ENCODE peak calls at places on chromosomes 2 and 18, in nine cellular contexts. K is thyroid gland, I is H9, T is B cell, F is neural progenitor cell, B is WTC11, X is fibroblast of the aortic adventitia, W is neural crest cell, L is RWPE1. U is an unnamed sample.

GRCh38 chr2:121159291-121160144 is 125.5 kb downstream of the TFCP2L1 start:
- DNase-seq in L (no peak), T (no peak), X (no peak), B (no peak), W (no peak), K (no peak), I (no peak), F (no peak), U (no peak)

GRCh38 chr2:60934153-60934722 is 52.9 kb downstream of the REL start:
- DNase-seq in W (no peak), X (peak; percentile 43), F (no peak), L (no peak), T (no peak), K (no peak), I (no peak), B (no peak), U (no peak)

GRCh38 chr18:46051731-46052461 is 20.2 kb downstream of the PSTPIP2 start:
- DNase-seq in F (no peak), K (no peak), B (no peak), L (no peak), W (no peak), X (peak; percentile 91), T (no peak), I (no peak), U (no peak)

GRCh38 chr2:98806266-98806697 is 75.3 kb upstream of the MGAT4A start:
- DNase-seq in X (peak; percentile 8), L (peak; percentile 36), F (no peak), I (no peak), W (no peak), B (no peak), K (peak; percentile 98), T (no peak), U (no peak)

GRCh38 chr2:27159271-27159670 is 10.5 kb downstream of the TCF23 start:
- DNase-seq in K (no peak), X (no peak), I (no peak), T (no peak), W (no peak), F (no peak), L (no peak), B (no peak), U (no peak)

GRCh38 chr2:190217616-190218015 is 102.0 kb downstream of the HIBCH start:
- DNase-seq in W (no peak), X (no peak), B (no peak), K (no peak), I (no peak), F (peak; percentile 68), L (no peak), T (no peak), U (no peak)

GRCh38 chr2:88038263-88039105 is 17.1 kb downstream of the KRCC1 start:
- DNase-seq in K (no peak), T (no peak), L (peak; percentile 62), I (no peak), W (no peak), B (no peak), F (no peak), X (peak; percentile 82), U (peak; percentile 48)

GRCh38 chr2:155965415-155966070 is 367.0 kb downstream of the NR4A2 start:
- DNase-seq in W (no peak), L (peak; percentile 87), X (no peak), I (no peak), B (no peak), K (no peak), F (no peak), T (no peak), U (no peak)

GRCh38 chr2:84865181-84865783 is 15.6 kb downstream of the TRABD2A start:
- DNase-seq in I (no peak), F (no peak), T (peak; percentile 32), B (no peak), K (no peak), W (no peak), X (peak; percentile 38), L (no peak), U (no peak)

GRCh38 chr2:42598656-42599267 is 30.3 kb downstream of the MTA3 start:
- DNase-seq in L (no peak), X (no peak), F (no peak), W (no peak), B (no peak), T (peak; percentile 8), I (no peak), K (no peak), U (no peak)
- TF ChIP-seq CTCF in L (no peak), X (no peak), F (peak; percentile 23), W (no peak), B (no peak), T (no peak), I (peak; percentile 43), K (no peak), U (no peak)

GRCh38 chr2:180607501-180608060 is 372.8 kb upstream of the UBE2E3 start:
- DNase-seq in X (no peak), K (no peak), I (no peak), F (no peak), T (no peak), L (no peak), B (no peak), W (no peak), U (no peak)

GRCh38 chr2:180601016-180601415 is 379.4 kb upstream of the UBE2E3 start:
- DNase-seq in T (no peak), F (no peak), K (no peak), X (no peak), I (no peak), L (no peak), W (no peak), B (no peak), U (no peak)

GRCh38 chr2:180599804-180600203 is 380.6 kb upstream of the UBE2E3 start:
- DNase-seq in F (no peak), B (no peak), X (no peak), W (no peak), K (no peak), I (no peak), L (no peak), T (no peak), U (no peak)

DNA sequence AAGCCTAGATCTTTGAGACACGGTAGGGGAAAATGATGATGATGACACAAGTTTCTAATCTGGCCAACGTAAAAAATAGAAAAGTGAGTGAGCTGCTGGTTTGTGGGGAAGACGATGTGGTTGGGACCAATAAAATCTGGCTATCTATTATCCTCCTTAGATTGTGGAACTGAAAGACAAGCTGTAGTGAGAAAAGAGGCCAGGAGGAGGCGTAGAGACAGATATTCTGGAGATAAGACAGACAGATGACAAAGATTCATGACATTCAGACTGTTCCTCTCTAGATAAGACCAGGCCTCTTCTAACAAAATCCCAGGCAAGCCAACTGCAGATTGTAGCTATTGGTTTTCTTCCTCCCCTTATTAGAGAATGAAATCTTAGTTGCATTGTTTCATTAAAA is 376.3 kb upstream of the UBE2E3 start:
- DNase-seq in X (peak; percentile 7), I (no peak), F (peak; percentile 54), K (no peak), L (no peak), T (peak; percentile 4), B (peak; percentile 18), W (no peak), U (no peak)
- TF ChIP-seq CTCF in X (peak; percentile 30), I (peak; percentile 70), F (peak; percentile 61), K (no peak), L (no peak), T (peak; percentile 34), B (no peak), W (peak; percentile 57), U (peak; percentile 26)

GRCh38 chr2:24925815-24926214 is 5.8 kb upstream of the ADCY3 start:
- DNase-seq in X (no peak), K (no peak), T (no peak), W (no peak), L (no peak), B (no peak), I (no peak), F (no peak), U (no peak)

GRCh38 chr2:24926602-24927252 is 6.7 kb upstream of the ADCY3 start:
- DNase-seq in I (peak; percentile 52), F (peak; percentile 41), L (no peak), T (no peak), W (no peak), B (no peak), K (peak; percentile 25), X (peak; percentile 57), U (no peak)

GRCh38 chr2:24926220-24926601 is 6.2 kb upstream of the ADCY3 start:
- DNase-seq in X (no peak), T (no peak), K (no peak), I (no peak), B (no peak), W (no peak), L (no peak), F (no peak), U (no peak)

GRCh38 chr2:24929230-24929629 is 9.2 kb upstream of the ADCY3 start:
- DNase-seq in X (no peak), F (no peak), K (no peak), I (no peak), B (no peak), L (no peak), T (no peak), W (no peak), U (no peak)

GRCh38 chr2:24928036-24928435 is 8.0 kb upstream of the ADCY3 start:
- DNase-seq in B (no peak), I (no peak), X (no peak), T (no peak), K (no peak), W (no peak), F (no peak), L (no peak), U (no peak)
- TF ChIP-seq CTCF in B (no peak), I (peak; percentile 44), X (no peak), T (no peak), K (no peak), W (no peak), F (peak; percentile 26), L (no peak), U (no peak)

GRCh38 chr2:23399674-23400261 is 14.8 kb downstream of the KLHL29 start:
- DNase-seq in X (no peak), B (no peak), I (no peak), L (no peak), T (no peak), W (no peak), F (no peak), K (no peak), U (no peak)

GRCh38 chr2:23401427-23402204 is 16.6 kb downstream of the KLHL29 start:
- DNase-seq in I (no peak), K (no peak), L (no peak), T (no peak), B (no peak), W (no peak), F (no peak), X (no peak), U (no peak)

GRCh38 chr2:23400703-23401102 is 15.7 kb downstream of the KLHL29 start:
- DNase-seq in F (no peak), W (no peak), X (no peak), K (no peak), B (no peak), I (no peak), T (no peak), L (no peak), U (no peak)

GRCh38 chr2:23402205-23402740 is 17.3 kb downstream of the KLHL29 start:
- DNase-seq in T (no peak), F (no peak), B (no peak), L (no peak), I (no peak), X (no peak), K (no peak), W (no peak), U (no peak)

DNA sequence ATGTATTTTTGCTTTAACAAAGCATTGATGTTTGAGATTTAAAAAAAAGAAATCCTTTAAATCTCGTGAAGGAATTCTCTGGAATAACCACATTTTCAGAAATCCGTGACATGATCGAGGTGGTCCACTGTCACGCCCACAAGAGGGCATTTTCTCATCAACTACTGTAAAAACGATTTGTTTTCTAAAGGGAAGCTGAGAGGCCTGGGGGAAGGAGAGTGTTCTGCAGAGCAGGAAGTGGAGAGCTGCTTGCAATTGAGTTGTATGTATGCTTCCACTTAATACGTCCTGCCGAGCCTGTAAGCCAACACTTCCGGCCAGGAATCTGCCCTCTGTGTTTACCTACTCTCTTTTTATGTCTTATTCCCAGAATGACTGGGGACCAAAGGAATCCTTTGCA is 19.4 kb downstream of the KLHL29 start:
- DNase-seq in L (peak; percentile 20), B (no peak), X (peak; percentile 81), W (no peak), K (no peak), F (peak; percentile 31), T (peak; percentile 33), I (peak; percentile 49), U (peak; percentile 65)
- TF ChIP-seq CTCF in L (peak; percentile 23), B (no peak), X (peak; percentile 12), W (peak; percentile 43), K (no peak), F (peak; percentile 35), T (no peak), I (peak; percentile 34), U (peak; percentile 32)